ENCODE peak calls at places on chromosomes 6 and 20, in six cellular contexts. D is endothelial cell of umbilical vein; O is fibroblast of lung; G is T-helper 2 cell; W is stimulated activated CD8-positive, alpha-beta memory T cell treated with anti-CD3 and anti-CD28 coated beads, Interleukin-2, amount 100 ng/mL, for 1 hour; X is cardiac septum. K is an unnamed sample.

GRCh38 chr20:8583209-8584106 is 451.4 kb downstream of the PLCB1 start:
- DNase-seq in D (no peak), O (peak; percentile 73), G (no peak), W (no peak), X (no peak), K (no peak)

GRCh38 chr6:20811112-20811746 is 277.0 kb downstream of the CDKAL1 start:
- DNase-seq in D (peak; percentile 95), O (peak; percentile 100), G (no peak), W (no peak), X (no peak), K (no peak)

GRCh38 chr6:54307412-54308036 is 717 bp upstream of the TINAG start:
- DNase-seq in D (no peak), O (no peak), G (no peak), W (no peak), X (no peak), K (no peak)

GRCh38 chr6:139888691-139889122 is 514.3 kb upstream of the CITED2 start:
- DNase-seq in D (no peak), O (peak; percentile 61), G (no peak), W (no peak), X (no peak), K (no peak)

GRCh38 chr6:141498980-141499379 is 633.7 kb upstream of the GJE1 start:
- DNase-seq in D (no peak), O (peak; percentile 33), G (no peak), W (no peak), X (no peak), K (no peak)

GRCh38 chr6:19410477-19410876 is 426.7 kb upstream of the ID4 start:
- DNase-seq in D (no peak), O (peak; percentile 92), G (no peak), W (no peak), X (no peak), K (no peak)

GRCh38 chr6:166308769-166309589 is 787 bp upstream of the PRR18 start:
- DNase-seq in D (no peak), O (no peak), G (no peak), W (no peak), X (no peak), K (no peak)

GRCh38 chr20:23116301-23117089 is 30.4 kb upstream of the CD93 start:
- DNase-seq in D (no peak), O (peak; percentile 7), G (no peak), W (no peak), X (peak; percentile 73), K (no peak)

GRCh38 chr6:4965506-4966389 is 38.1 kb downstream of the RPP40 start:
- DNase-seq in D (no peak), O (no peak), G (no peak), W (no peak), X (no peak), K (no peak)

GRCh38 chr6:36642913-36643817 is 35.3 kb upstream of the CDKN1A start:
- DNase-seq in D (peak; percentile 53), O (peak; percentile 86), G (no peak), W (no peak), X (peak; percentile 89), K (peak; percentile 94)

GRCh38 chr6:147384737-147385710 is 123.5 kb upstream of the SAMD5 start:
- DNase-seq in D (no peak), O (no peak), G (no peak), W (no peak), X (no peak), K (no peak)

K was measured in lower leg skin.